ENCODE peak calls at places on chromosomes 12 and 14, in six cellular contexts. W is A549, H is uterus, A is heart right ventricle, F is heart left ventricle, O is colonic mucosa. N is an unnamed sample. For H3K4me1, the result is how much of the 10 kb centered on the place peaks cover.

GRCh38 chr12:62210422-62210821 is 49.8 kb upstream of the USP15 start:
- DNase-seq in W (peak), A (no peak), O (no peak), F (no peak), H (no peak), N (peak)

GRCh38 chr12:44286336-44286735 is 450.5 kb downstream of the TMEM117 start:
- DNase-seq in F (no peak), A (no peak), W (no peak), H (no peak), O (no peak), N (no peak)

GRCh38 chr12:127926004-127926403 is 341.0 kb upstream of the TMEM132C start:
- DNase-seq in O (no peak), W (peak), A (peak), F (no peak), H (peak), N (no peak)

GRCh38 chr12:32559434-32559833 is 119.7 kb upstream of the DNM1L start:
- DNase-seq in W (no peak), A (no peak), F (no peak), O (no peak), H (no peak), N (no peak)

GRCh38 chr12:12745576-12746211 is 28.5 kb downstream of the CDKN1B start:
- DNase-seq in W (no peak), F (no peak), O (no peak), H (no peak), A (no peak), N (no peak)

GRCh38 chr14:22218729-22219128 is 370.3 kb downstream of the DAD1 start:
- DNase-seq in H (no peak), F (no peak), W (no peak), O (no peak), A (no peak), N (no peak)

GRCh38 chr12:68374315-68374982 is 42.3 kb upstream of the MDM1 start:
- DNase-seq in A (no peak), O (no peak), W (no peak), H (no peak), F (no peak), N (no peak)

GRCh38 chr12:114025935-114026334 is 59.8 kb upstream of the RBM19 start:
- DNase-seq in O (no peak), A (peak), W (no peak), H (no peak), F (peak), N (no peak)

GRCh38 chr14:92074555-92074954 is 31.8 kb downstream of the ATXN3 start:
- DNase-seq in F (no peak), H (no peak), W (no peak), A (no peak), O (no peak), N (no peak)

GRCh38 chr12:108694812-108695278 is 36.5 kb downstream of the CORO1C start:
- DNase-seq in F (no peak), A (no peak), W (no peak), O (no peak), H (no peak), N (no peak)
- H3K4me1 ChIP-seq in F (under half), A (half or more), W (half or more), O (under half), H (half or more), N (under half)

GRCh38 chr12:71399197-71399596 is 40.4 kb upstream of the LGR5 start:
- DNase-seq in A (no peak), W (no peak), F (no peak), H (no peak), O (no peak), N (no peak)

GRCh38 chr12:71405884-71406283 is 33.7 kb upstream of the LGR5 start:
- DNase-seq in W (no peak), O (no peak), A (no peak), H (no peak), F (no peak), N (no peak)

GRCh38 chr12:71397433-71397954 is 42.1 kb upstream of the LGR5 start:
- DNase-seq in O (no peak), W (no peak), A (no peak), F (no peak), H (no peak), N (no peak)

GRCh38 chr12:71400481-71400880 is 39.1 kb upstream of the LGR5 start:
- DNase-seq in F (no peak), O (no peak), H (no peak), A (no peak), W (no peak), N (no peak)
- H3K4me3 ChIP-seq in F (no peak), O (no peak), H (no peak), A (no peak), W (no peak), N (no peak)

GRCh38 chr12:57459055-57459749 is 383 bp upstream of the GLI1 start:
- DNase-seq in A (peak), W (peak), H (peak), F (peak), O (peak), N (peak)
- H3K4me1 ChIP-seq in A (under half), W (half or more), H (under half), F (under half), O (under half), N (under half)

GRCh38 chr14:105889666-105890473 is 363.5 kb downstream of the TMEM121 start:
- DNase-seq in O (no peak), A (no peak), F (peak), H (peak), W (no peak), N (peak)
- H3K4me3 ChIP-seq in O (no peak), A (no peak), F (no peak), H (no peak), W (no peak), N (peak)

DNA sequence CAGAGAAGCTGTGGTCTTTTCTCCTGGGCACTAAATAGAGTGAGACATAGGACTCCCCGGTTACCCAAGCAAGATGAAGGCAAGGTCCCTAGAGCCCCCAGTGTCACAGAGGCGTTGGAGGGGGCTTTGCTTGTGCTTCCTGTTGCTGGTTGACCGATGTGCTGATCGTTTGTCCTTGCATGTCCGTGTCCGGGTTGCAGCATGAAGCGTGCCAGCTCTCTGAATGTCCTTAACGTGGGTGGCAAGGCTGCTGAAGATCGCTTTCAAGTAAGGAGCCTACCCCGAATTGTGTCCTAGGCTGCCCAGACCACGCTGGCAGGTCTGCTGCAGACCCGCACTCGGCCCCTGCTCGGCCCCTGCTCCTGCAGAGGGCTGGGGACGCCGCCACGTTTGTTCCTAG is 23.1 kb downstream of the XRCC3 start:
- DNase-seq in A (no peak), W (no peak), H (no peak), O (no peak), F (no peak), N (no peak)
- H3K4me1 ChIP-seq in A (half or more), W (under half), H (under half), O (under half), F (under half), N (under half)

GRCh38 chr12:64450057-64450640 is 1.8 kb upstream of the TBK1 start:
- DNase-seq in O (no peak), A (no peak), F (no peak), W (no peak), H (no peak), N (no peak)
- H3K4me3 ChIP-seq in O (no peak), A (no peak), F (no peak), W (no peak), H (no peak), N (no peak)

DNA sequence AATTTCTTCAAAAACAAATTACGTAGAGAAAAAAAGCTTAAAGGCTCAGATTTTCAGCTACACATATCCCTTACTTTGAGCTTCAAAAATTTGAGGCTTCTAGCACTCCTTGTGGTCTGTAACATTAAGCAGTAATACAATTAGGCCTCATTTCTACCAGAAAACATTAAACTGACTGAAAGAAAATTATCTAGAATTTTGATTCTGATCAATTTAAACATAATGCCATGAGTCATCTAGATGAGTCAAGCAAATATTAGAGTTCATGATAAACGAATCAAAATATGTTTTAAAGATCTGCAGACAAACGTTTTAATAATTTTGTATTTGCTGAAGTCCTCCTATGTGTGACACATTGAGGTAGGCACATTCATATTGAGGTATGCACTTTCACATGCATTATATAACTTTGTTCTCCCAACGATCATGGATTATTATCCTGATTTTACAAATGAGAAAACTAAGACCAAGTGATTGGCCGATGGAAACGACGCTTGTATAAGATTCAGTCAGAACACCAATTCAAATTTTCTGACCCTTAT is 4.3 kb downstream of the OSBPL8 start:
- DNase-seq in A (no peak), W (no peak), F (no peak), O (no peak), H (no peak), N (no peak)
- H3K4me1 ChIP-seq in A (half or more), W (under half), F (under half), O (under half), H (under half), N (under half)

DNA sequence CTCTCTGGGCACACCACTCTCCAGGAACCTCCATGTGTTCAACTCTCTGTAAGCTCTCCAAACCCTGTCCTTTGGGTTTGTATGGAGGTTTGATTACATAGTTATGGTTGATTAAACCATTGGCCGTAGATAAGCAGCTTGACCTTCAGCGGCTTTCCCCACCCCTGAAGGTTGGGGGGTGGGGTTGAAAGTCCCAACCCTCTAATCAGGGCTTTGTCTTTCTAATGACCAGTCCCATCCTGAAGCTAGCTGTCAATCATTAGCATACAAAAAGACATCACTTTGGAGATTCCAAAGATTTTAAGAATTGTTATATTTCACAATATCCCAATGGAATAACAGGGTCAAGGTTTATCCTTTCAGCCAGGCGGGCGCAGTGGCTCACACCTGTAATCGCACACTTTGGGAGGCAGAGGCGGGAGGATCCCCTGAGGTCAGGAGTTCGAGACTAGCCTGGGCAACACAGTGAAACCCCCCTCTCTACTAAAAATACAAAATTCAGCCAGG is 8.4 kb downstream of the FAM186A start:
- DNase-seq in F (no peak), A (no peak), W (no peak), O (no peak), H (no peak), N (no peak)
- H3K4me3 ChIP-seq in F (no peak), A (no peak), W (no peak), O (no peak), H (no peak), N (no peak)

N was measured in BE2C.